ENCODE peak calls at places on chromosomes 13 and 19, in ten cellular contexts. P is HCT116, B is GM12878, J is spleen, H is GM23338, S is breast epithelium, L is suprapubic skin, Z is vagina, R is stomach, A is Panc1. W is an unnamed sample. For H3K36me3, the result is how much of the 10 kb centered on the place peaks cover.

GRCh38 chr13:72221276-72221962 is 354.4 kb upstream of the DACH1 start:
- DNase-seq in P (peak), Z (no peak), B (no peak), J (peak), S (peak), R (no peak), L (no peak), A (no peak), H (peak), W (no peak)

GRCh38 chr13:99104396-99104795 is 96.3 kb upstream of the UBAC2 start:
- DNase-seq in J (no peak), H (no peak), R (no peak), L (no peak), Z (no peak), S (no peak), B (no peak), P (no peak), A (no peak), W (no peak)

GRCh38 chr13:35557475-35557874 is 81.0 kb upstream of the MAB21L1 start:
- DNase-seq in L (no peak), S (no peak), Z (no peak), A (no peak), R (no peak), B (no peak), J (no peak), P (no peak), H (no peak), W (no peak)

GRCh38 chr13:110382229-110382628 is 75.1 kb downstream of the COL4A2 start:
- DNase-seq in P (no peak), Z (no peak), A (no peak), B (no peak), S (no peak), R (no peak), L (no peak), H (no peak), J (no peak), W (no peak)

GRCh38 chr19:19817357-19817756 is 4.2 kb downstream of the ZNF506 start:
- DNase-seq in B (no peak), L (no peak), Z (no peak), P (no peak), A (no peak), J (no peak), R (no peak), H (no peak), S (no peak), W (no peak)

GRCh38 chr19:42465827-42466280 is 23.1 kb upstream of the CXCL17 start:
- DNase-seq in J (peak), H (no peak), R (no peak), P (no peak), Z (no peak), B (peak), A (no peak), L (no peak), S (no peak), W (no peak)

GRCh38 chr19:48512504-48513288 is 1.1 kb upstream of the LMTK3 start:
- DNase-seq in J (no peak), Z (no peak), R (no peak), A (no peak), H (no peak), S (no peak), P (no peak), L (no peak), B (no peak), W (no peak)

GRCh38 chr19:19278315-19278714 is 5.2 kb upstream of the TM6SF2 start:
- DNase-seq in R (no peak), A (no peak), B (no peak), P (no peak), H (no peak), L (no peak), S (no peak), Z (no peak), J (no peak), W (no peak)

GRCh38 chr13:30976041-30976440 is 43.6 kb downstream of the TEX26 start:
- DNase-seq in B (no peak), R (no peak), S (no peak), H (no peak), P (no peak), Z (no peak), J (no peak), A (no peak), L (no peak), W (no peak)

GRCh38 chr13:76993473-76993872 is 1.6 kb downstream of the CLN5 start:
- DNase-seq in R (no peak), J (no peak), A (no peak), Z (no peak), S (no peak), P (no peak), B (no peak), H (no peak), L (no peak), W (no peak)

GRCh38 chr19:14432817-14433453 is at the start of gene PKN1:
- DNase-seq in R (peak), P (no peak), H (peak), Z (no peak), L (no peak), B (no peak), A (no peak), J (peak), S (no peak), W (no peak)
- TF ChIP-seq CTCF in R (no peak), P (no peak), H (no peak), Z (no peak), L (no peak), B (no peak), A (no peak), J (no peak), S (no peak), W (no peak)

DNA sequence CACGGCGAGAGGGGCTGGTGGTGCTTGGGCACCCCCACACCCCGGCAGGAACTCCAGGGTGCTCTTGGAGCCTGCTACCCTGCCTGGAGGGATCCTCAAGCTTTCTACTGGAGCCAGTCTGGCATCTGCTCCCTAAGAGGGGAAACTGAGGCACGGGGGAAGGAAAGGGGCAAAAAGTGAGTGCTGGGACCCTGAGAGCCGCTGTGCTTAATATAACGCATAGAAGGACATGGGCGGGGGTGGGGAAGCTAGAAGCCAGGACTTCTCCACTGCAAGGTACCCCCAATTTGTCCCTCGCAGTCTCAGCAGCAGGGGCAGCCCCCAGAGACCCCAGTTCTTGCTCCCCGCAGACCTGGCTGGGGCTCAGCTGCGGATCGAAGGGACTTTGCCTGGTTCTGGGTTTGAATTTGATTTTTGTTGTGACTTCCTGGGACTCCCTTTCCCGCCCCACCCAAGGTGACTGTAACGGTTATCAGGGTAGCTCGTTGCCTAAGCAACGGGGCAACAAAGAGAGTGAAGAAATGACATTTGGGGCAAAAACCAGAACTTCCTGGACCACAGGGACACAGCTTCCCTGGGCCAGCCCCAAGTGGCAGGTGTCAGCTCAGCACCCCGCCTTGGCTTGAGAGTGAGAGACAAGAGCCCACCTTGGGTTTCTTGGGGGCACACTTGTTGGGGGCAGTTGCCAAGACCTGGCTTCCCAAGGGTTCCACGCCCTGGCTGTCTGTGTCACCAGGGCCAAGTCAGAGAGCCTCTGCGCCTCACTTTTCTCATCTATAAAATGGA is 638 bp downstream of the ADGRE5 start:
- DNase-seq in J (peak), A (no peak), Z (no peak), L (no peak), P (no peak), H (no peak), R (peak), S (no peak), B (no peak), W (peak)
- TF ChIP-seq POLR2AphosphoS5 in J (peak), A (no peak), Z (no peak), L (no peak), P (no peak), H (no peak), R (no peak), S (no peak), B (peak), W (no peak)

GRCh38 chr13:28859069-28859468 is 38.9 kb downstream of the MTUS2 start:
- DNase-seq in L (no peak), A (no peak), P (no peak), B (no peak), S (no peak), H (no peak), R (no peak), J (no peak), Z (no peak), W (no peak)
- H3K36me3 ChIP-seq in L (under half), A (under half), P (under half), B (under half), S (under half), H (under half), R (under half), J (under half), Z (under half), W (under half)

GRCh38 chr19:35476149-35476548 is 14.1 kb downstream of the KRTDAP start:
- DNase-seq in A (no peak), L (no peak), H (peak), B (no peak), P (peak), R (no peak), Z (no peak), S (no peak), J (no peak), W (no peak)
- TF ChIP-seq CTCF in A (peak), L (no peak), H (peak), B (peak), P (peak), R (no peak), Z (no peak), S (no peak), J (no peak), W (no peak)

GRCh38 chr19:36604656-36605100 is 435 bp upstream of the ZNF382 start:
- DNase-seq in A (no peak), J (peak), L (peak), B (peak), S (no peak), R (peak), P (no peak), Z (no peak), H (peak), W (peak)

GRCh38 chr19:36605839-36606478 is 846 bp downstream of the ZNF382 start:
- DNase-seq in S (no peak), P (no peak), A (no peak), Z (no peak), R (no peak), B (peak), H (no peak), L (no peak), J (no peak), W (no peak)

GRCh38 chr19:36605101-36605838 is at the start of gene ZNF382:
- DNase-seq in P (no peak), L (peak), H (peak), Z (no peak), J (peak), R (peak), S (peak), A (no peak), B (peak), W (peak)
- TF ChIP-seq POLR2AphosphoS5 in P (no peak), L (no peak), H (peak), Z (no peak), J (peak), R (no peak), S (peak), A (no peak), B (peak), W (peak)

W was measured in sigmoid colon.